ENCODE peak calls at places on chromosomes 2 and 18, in nine cellular contexts. M, G, K, H, F, P, I, C and S are unnamed samples.

GRCh38 chr2:183606718-183607085 is 482.5 kb downstream of the NUP35 start:
- DNase-seq in M (no peak), G (no peak), K (no peak), H (no peak), F (no peak), P (no peak), I (no peak), C (no peak), S (no peak)

GRCh38 chr2:46885376-46885775 is 30.2 kb downstream of the MCFD2 start:
- DNase-seq in M (no peak), G (no peak), K (no peak), H (no peak), F (no peak), P (peak), I (no peak), C (no peak), S (no peak)

GRCh38 chr18:58772161-58772560 is 92.5 kb upstream of the ZNF532 start:
- DNase-seq in M (no peak), G (no peak), K (no peak), H (no peak), F (no peak), P (no peak), I (no peak), C (no peak), S (no peak)

GRCh38 chr2:84458436-84459027 is 548 bp downstream of the SUCLG1 start:
- DNase-seq in M (peak), G (peak), K (peak), H (peak), F (no peak), P (peak), I (peak), C (no peak), S (no peak)

GRCh38 chr18:68714356-68714706 is 577 bp downstream of the TMX3 start:
- DNase-seq in M (peak), G (no peak), K (peak), H (no peak), F (peak), P (peak), I (peak), C (peak), S (no peak)

GRCh38 chr18:23629444-23629946 is 33.2 kb downstream of the ANKRD29 start:
- DNase-seq in M (no peak), G (no peak), K (peak), H (peak), F (no peak), P (no peak), I (no peak), C (no peak), S (no peak)

GRCh38 chr18:67192535-67192934 is 324.0 kb downstream of the DSEL start:
- DNase-seq in M (no peak), G (no peak), K (no peak), H (no peak), F (no peak), P (no peak), I (no peak), C (no peak), S (no peak)

GRCh38 chr2:68000170-68000825 is 62.5 kb downstream of the C1D start:
- DNase-seq in M (no peak), G (no peak), K (no peak), H (no peak), F (no peak), P (peak), I (no peak), C (no peak), S (no peak)

GRCh38 chr2:31318360-31319336 is 84.7 kb downstream of the EHD3 start:
- DNase-seq in M (no peak), G (no peak), K (peak), H (peak), F (no peak), P (peak), I (no peak), C (no peak), S (no peak)

GRCh38 chr2:222761888-222762287 is 90.4 kb downstream of the MOGAT1 start:
- DNase-seq in M (no peak), G (no peak), K (no peak), H (no peak), F (no peak), P (no peak), I (no peak), C (no peak), S (no peak)

GRCh38 chr2:149679286-149679685 is 91.7 kb upstream of the MMADHC start:
- DNase-seq in M (no peak), G (no peak), K (no peak), H (no peak), F (no peak), P (peak), I (no peak), C (no peak), S (no peak)

GRCh38 chr18:57984490-57985109 is 59.4 kb upstream of the NEDD4L start:
- DNase-seq in M (no peak), G (no peak), K (no peak), H (no peak), F (no peak), P (no peak), I (no peak), C (no peak), S (no peak)

GRCh38 chr2:26922638-26923466 is 47.6 kb upstream of the MAPRE3 start:
- DNase-seq in M (peak), G (peak), K (peak), H (peak), F (peak), P (peak), I (peak), C (peak), S (no peak)

GRCh38 chr2:75241696-75242095 is 42.4 kb upstream of the TACR1 start:
- DNase-seq in M (peak), G (no peak), K (peak), H (no peak), F (no peak), P (peak), I (no peak), C (no peak), S (no peak)

GRCh38 chr18:6743988-6744387 is 14.5 kb downstream of the ARHGAP28 start:
- DNase-seq in M (no peak), G (no peak), K (no peak), H (no peak), F (no peak), P (no peak), I (no peak), C (no peak), S (no peak)

GRCh38 chr2:27241761-27242613 is 20.9 kb downstream of the SLC30A3 start:
- DNase-seq in M (no peak), G (no peak), K (no peak), H (no peak), F (no peak), P (no peak), I (no peak), C (no peak), S (no peak)

GRCh38 chr18:77000527-77000926 is 132.1 kb downstream of the MBP start:
- DNase-seq in M (peak), G (peak), K (peak), H (peak), F (peak), P (peak), I (peak), C (peak), S (no peak)

GRCh38 chr2:105072039-105072438 is 34.2 kb downstream of the MRPS9 start:
- DNase-seq in M (no peak), G (no peak), K (peak), H (peak), F (no peak), P (peak), I (no peak), C (no peak), S (no peak)

GRCh38 chr2:238378230-238379095 is 48.3 kb upstream of the ASB1 start:
- DNase-seq in M (no peak), G (no peak), K (no peak), H (no peak), F (no peak), P (no peak), I (no peak), C (no peak), S (no peak)

GRCh38 chr18:74316257-74317180 is 880 bp downstream of the C18orf63 start:
- DNase-seq in M (no peak), G (no peak), K (no peak), H (no peak), F (no peak), P (peak), I (no peak), C (no peak), S (no peak)

GRCh38 chr2:122063716-122064115 is 308.3 kb downstream of the TSN start:
- DNase-seq in M (no peak), G (no peak), K (no peak), H (no peak), F (no peak), P (no peak), I (no peak), C (no peak), S (no peak)